ENCODE peak calls at places on chromosome 4, in five cellular contexts. One of them, this sample, is unnamed.

GRCh38 chr4:140641789-140642439 is 73.2 kb upstream of the UCP1 start:
- DNase-seq in NCI-H1048: no peak
- DNase-seq in nephron progenitor cell: no peak
- DNase-seq in NCI-H2171 treated with DMSO at 0.1 percent for 48 hours: no peak
- DNase-seq in ureter: peak
- DNase-seq in this sample: no peak

GRCh38 chr4:38115601-38116000 is 155.4 kb downstream of the PTTG2 start:
- DNase-seq in NCI-H1048: no peak
- DNase-seq in nephron progenitor cell: no peak
- DNase-seq in NCI-H2171 treated with DMSO at 0.1 percent for 48 hours: no peak
- DNase-seq in ureter: no peak
- DNase-seq in this sample: no peak

GRCh38 chr4:83527671-83528070 is 8.2 kb upstream of the GPAT3 start:
- DNase-seq in NCI-H1048: no peak
- DNase-seq in nephron progenitor cell: no peak
- DNase-seq in NCI-H2171 treated with DMSO at 0.1 percent for 48 hours: no peak
- DNase-seq in ureter: no peak
- DNase-seq in this sample: no peak

GRCh38 chr4:24472514-24473308 is 111.6 kb downstream of the DHX15 start:
- DNase-seq in NCI-H1048: peak
- DNase-seq in nephron progenitor cell: peak
- DNase-seq in NCI-H2171 treated with DMSO at 0.1 percent for 48 hours: peak
- DNase-seq in ureter: peak
- DNase-seq in this sample: no peak

GRCh38 chr4:10664408-10664807 is 20.2 kb downstream of the CLNK start:
- DNase-seq in NCI-H1048: no peak
- DNase-seq in nephron progenitor cell: no peak
- DNase-seq in NCI-H2171 treated with DMSO at 0.1 percent for 48 hours: no peak
- DNase-seq in ureter: peak
- DNase-seq in this sample: no peak

GRCh38 chr4:144565558-144566195 is 80.3 kb upstream of the HHIP start:
- DNase-seq in NCI-H1048: no peak
- DNase-seq in nephron progenitor cell: no peak
- DNase-seq in NCI-H2171 treated with DMSO at 0.1 percent for 48 hours: no peak
- DNase-seq in ureter: no peak
- DNase-seq in this sample: no peak

GRCh38 chr4:60805500-60806313 is 394.4 kb upstream of the ADGRL3 start:
- DNase-seq in NCI-H1048: no peak
- DNase-seq in nephron progenitor cell: peak
- DNase-seq in NCI-H2171 treated with DMSO at 0.1 percent for 48 hours: no peak
- DNase-seq in ureter: no peak
- DNase-seq in this sample: no peak

GRCh38 chr4:184787766-184788503 is 37.8 kb downstream of the ACSL1 start:
- DNase-seq in NCI-H1048: no peak
- DNase-seq in nephron progenitor cell: no peak
- DNase-seq in NCI-H2171 treated with DMSO at 0.1 percent for 48 hours: no peak
- DNase-seq in ureter: no peak
- DNase-seq in this sample: no peak

GRCh38 chr4:88610771-88611170 is 18.5 kb downstream of the HERC3 start:
- DNase-seq in NCI-H1048: no peak
- DNase-seq in nephron progenitor cell: no peak
- DNase-seq in NCI-H2171 treated with DMSO at 0.1 percent for 48 hours: no peak
- DNase-seq in ureter: no peak
- DNase-seq in this sample: no peak

GRCh38 chr4:114603455-114603854 is 4.8 kb downstream of the UGT8 start:
- DNase-seq in NCI-H1048: no peak
- DNase-seq in nephron progenitor cell: no peak
- DNase-seq in NCI-H2171 treated with DMSO at 0.1 percent for 48 hours: no peak
- DNase-seq in ureter: no peak
- DNase-seq in this sample: no peak

GRCh38 chr4:8774071-8774470 is 97.6 kb downstream of the HMX1 start:
- DNase-seq in NCI-H1048: no peak
- DNase-seq in nephron progenitor cell: no peak
- DNase-seq in NCI-H2171 treated with DMSO at 0.1 percent for 48 hours: no peak
- DNase-seq in ureter: no peak
- DNase-seq in this sample: no peak

GRCh38 chr4:89303177-89303576 is 4.4 kb downstream of the GPRIN3 start:
- DNase-seq in NCI-H1048: no peak
- DNase-seq in nephron progenitor cell: no peak
- DNase-seq in NCI-H2171 treated with DMSO at 0.1 percent for 48 hours: no peak
- DNase-seq in ureter: no peak
- DNase-seq in this sample: no peak

This sample was measured in vagina.